ENCODE peak calls at places on chromosomes 12 and 14, in four cellular contexts. One of them, this sample, is unnamed. For H3K36me3, the result is how much of the 10 kb centered on the place peaks cover.

GRCh38 chr12:15774819-15775218 is 14.4 kb downstream of the EPS8 start:
- DNase-seq in gastrocnemius medialis: no peak
- DNase-seq in mesenchymal stem cell: no peak
- DNase-seq in testis: no peak
- DNase-seq in this sample: no peak

GRCh38 chr12:58703911-58704310 is 216.4 kb downstream of the LRIG3 start:
- DNase-seq in testis: no peak
- DNase-seq in gastrocnemius medialis: no peak
- DNase-seq in mesenchymal stem cell: no peak
- DNase-seq in this sample: no peak

GRCh38 chr12:11779286-11779685 is 129.8 kb downstream of the ETV6 start:
- DNase-seq in mesenchymal stem cell: peak
- DNase-seq in testis: no peak
- DNase-seq in gastrocnemius medialis: no peak
- DNase-seq in this sample: no peak

GRCh38 chr12:78157199-78157598 is 326.5 kb downstream of the NAV3 start:
- DNase-seq in testis: no peak
- DNase-seq in gastrocnemius medialis: no peak
- DNase-seq in mesenchymal stem cell: peak
- DNase-seq in this sample: no peak

GRCh38 chr12:67299526-67299925 is 30.4 kb downstream of the CAND1 start:
- DNase-seq in testis: no peak
- DNase-seq in gastrocnemius medialis: no peak
- DNase-seq in mesenchymal stem cell: no peak
- DNase-seq in this sample: no peak

GRCh38 chr12:109524466-109525278 is 47.2 kb downstream of the UBE3B start:
- DNase-seq in gastrocnemius medialis: no peak
- DNase-seq in mesenchymal stem cell: no peak
- DNase-seq in testis: no peak
- DNase-seq in this sample: peak

GRCh38 chr12:389138-390096 is at the start of gene KDM5A:
- DNase-seq in gastrocnemius medialis: peak
- DNase-seq in mesenchymal stem cell: peak
- DNase-seq in testis: peak
- DNase-seq in this sample: peak

GRCh38 chr12:109730306-109731145 is 16.9 kb downstream of the FAM222A start:
- DNase-seq in mesenchymal stem cell: no peak
- DNase-seq in gastrocnemius medialis: no peak
- DNase-seq in testis: no peak
- DNase-seq in this sample: no peak

GRCh38 chr12:106139422-106140141 is 828 bp upstream of the NUAK1 start:
- DNase-seq in testis: peak
- DNase-seq in mesenchymal stem cell: peak
- DNase-seq in gastrocnemius medialis: peak
- DNase-seq in this sample: peak

GRCh38 chr12:105622846-105623245 is 292.4 kb downstream of the C12orf75 start:
- DNase-seq in gastrocnemius medialis: no peak
- DNase-seq in testis: no peak
- DNase-seq in mesenchymal stem cell: no peak
- DNase-seq in this sample: no peak

GRCh38 chr12:71186571-71187288 is 28.9 kb upstream of the TSPAN8 start:
- DNase-seq in gastrocnemius medialis: no peak
- DNase-seq in testis: no peak
- DNase-seq in mesenchymal stem cell: no peak
- DNase-seq in this sample: no peak

GRCh38 chr14:80572666-80573065 is 361.4 kb upstream of the DIO2 start:
- DNase-seq in mesenchymal stem cell: no peak
- DNase-seq in testis: no peak
- DNase-seq in gastrocnemius medialis: no peak
- DNase-seq in this sample: no peak

GRCh38 chr14:71754422-71755095 is 177.7 kb upstream of the RGS6 start:
- DNase-seq in mesenchymal stem cell: no peak
- DNase-seq in testis: no peak
- DNase-seq in gastrocnemius medialis: no peak
- DNase-seq in this sample: peak

GRCh38 chr12:27186240-27186839 is 57.7 kb upstream of the STK38L start:
- DNase-seq in gastrocnemius medialis: no peak
- DNase-seq in testis: no peak
- DNase-seq in mesenchymal stem cell: peak
- DNase-seq in this sample: no peak

GRCh38 chr12:82745062-82745461 is 58.4 kb downstream of the TMTC2 start:
- DNase-seq in testis: no peak
- DNase-seq in gastrocnemius medialis: no peak
- DNase-seq in mesenchymal stem cell: no peak
- DNase-seq in this sample: no peak

GRCh38 chr12:94707892-94708291 is 57.5 kb upstream of the TMCC3 start:
- DNase-seq in mesenchymal stem cell: peak
- DNase-seq in gastrocnemius medialis: no peak
- DNase-seq in testis: peak
- DNase-seq in this sample: no peak

GRCh38 chr12:62934799-62935674 is at the start of gene PPM1H:
- DNase-seq in gastrocnemius medialis: peak
- DNase-seq in mesenchymal stem cell: peak
- DNase-seq in testis: peak
- DNase-seq in this sample: peak

GRCh38 chr12:55850893-55851292 is 8.2 kb upstream of the MMP19 start:
- DNase-seq in gastrocnemius medialis: no peak
- DNase-seq in mesenchymal stem cell: peak
- DNase-seq in testis: no peak
- DNase-seq in this sample: no peak

GRCh38 chr12:65217127-65217526 is 47.7 kb downstream of the LEMD3 start:
- DNase-seq in mesenchymal stem cell: peak
- DNase-seq in testis: no peak
- DNase-seq in gastrocnemius medialis: no peak
- DNase-seq in this sample: no peak

GRCh38 chr12:46453428-46453827 is 80.9 kb upstream of the SLC38A2 start:
- DNase-seq in mesenchymal stem cell: no peak
- DNase-seq in gastrocnemius medialis: no peak
- DNase-seq in testis: no peak
- DNase-seq in this sample: no peak

GRCh38 chr12:64025174-64025958 is 180.9 kb downstream of the SRGAP1 start:
- DNase-seq in gastrocnemius medialis: no peak
- DNase-seq in testis: peak
- DNase-seq in mesenchymal stem cell: no peak
- DNase-seq in this sample: no peak

GRCh38 chr14:98957211-98958047 is 314.6 kb downstream of the BCL11B start:
- DNase-seq in mesenchymal stem cell: no peak
- DNase-seq in gastrocnemius medialis: peak
- DNase-seq in testis: peak
- DNase-seq in this sample: peak

GRCh38 chr12:21428241-21428640 is 9.2 kb upstream of the PYROXD1 start:
- DNase-seq in gastrocnemius medialis: no peak
- DNase-seq in testis: no peak
- DNase-seq in mesenchymal stem cell: peak
- DNase-seq in this sample: no peak

GRCh38 chr12:12333980-12334709 is 15.9 kb downstream of the MANSC1 start:
- DNase-seq in mesenchymal stem cell: peak
- DNase-seq in gastrocnemius medialis: no peak
- DNase-seq in testis: peak
- DNase-seq in this sample: peak

GRCh38 chr12:81797100-81797499 is 38.0 kb upstream of the PPFIA2 start:
- DNase-seq in mesenchymal stem cell: peak
- DNase-seq in gastrocnemius medialis: no peak
- DNase-seq in testis: no peak
- DNase-seq in this sample: no peak

GRCh38 chr12:120766569-120766965 is 40.9 kb downstream of the ACADS start:
- DNase-seq in testis: no peak
- DNase-seq in mesenchymal stem cell: no peak
- DNase-seq in gastrocnemius medialis: no peak
- DNase-seq in this sample: peak
- H3K36me3 ChIP-seq in testis: under half
- H3K36me3 ChIP-seq in mesenchymal stem cell: under half
- H3K36me3 ChIP-seq in gastrocnemius medialis: under half
- H3K36me3 ChIP-seq in this sample: under half

DNA sequence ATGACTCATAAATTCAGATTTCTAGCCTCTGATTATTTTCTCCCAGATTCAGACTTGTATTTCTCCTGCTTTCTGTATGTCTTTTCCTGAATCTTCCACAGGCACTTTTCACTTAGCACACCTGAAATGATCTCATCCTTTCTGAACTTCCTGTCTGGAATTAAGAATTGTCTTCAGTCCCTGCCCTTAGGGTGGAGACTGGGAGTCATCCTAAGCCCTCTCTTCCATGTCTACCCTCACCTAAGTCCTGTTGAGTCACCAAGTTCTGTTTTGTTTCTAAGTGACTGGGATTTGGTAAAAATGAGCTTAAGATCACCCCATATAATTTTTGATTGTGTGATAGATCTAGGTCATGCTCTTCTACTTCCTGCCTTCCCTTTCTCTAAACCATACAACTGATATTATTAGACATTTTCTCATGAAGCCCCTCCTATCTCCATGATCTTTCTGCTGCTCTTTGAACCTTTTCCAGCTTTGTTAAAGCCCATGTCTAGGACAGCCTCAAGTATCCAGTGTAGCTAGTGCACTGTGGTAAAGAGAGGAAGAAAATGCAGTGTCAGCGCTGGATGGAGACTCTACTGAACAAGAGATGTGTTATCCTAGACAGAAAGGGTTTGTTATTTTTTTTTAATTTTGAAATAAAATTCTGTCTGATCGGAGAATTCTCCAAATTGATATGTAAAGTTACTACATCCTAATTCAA is 13.2 kb downstream of the AKAP6 start:
- DNase-seq in testis: no peak
- DNase-seq in gastrocnemius medialis: no peak
- DNase-seq in mesenchymal stem cell: no peak
- DNase-seq in this sample: no peak
- H3K4me3 ChIP-seq in testis: no peak
- H3K4me3 ChIP-seq in gastrocnemius medialis: no peak
- H3K4me3 ChIP-seq in mesenchymal stem cell: no peak
- H3K4me3 ChIP-seq in this sample: no peak

GRCh38 chr12:6569312-6569711 is 1.2 kb upstream of the NOP2 start:
- DNase-seq in mesenchymal stem cell: no peak
- DNase-seq in testis: peak
- DNase-seq in gastrocnemius medialis: no peak
- DNase-seq in this sample: no peak
- H3K36me3 ChIP-seq in mesenchymal stem cell: half or more
- H3K36me3 ChIP-seq in testis: under half
- H3K36me3 ChIP-seq in gastrocnemius medialis: half or more
- H3K36me3 ChIP-seq in this sample: under half

GRCh38 chr14:104824353-104824997 is 23.6 kb downstream of the ZBTB42 start:
- DNase-seq in gastrocnemius medialis: no peak
- DNase-seq in mesenchymal stem cell: no peak
- DNase-seq in testis: no peak
- DNase-seq in this sample: no peak

GRCh38 chr14:104830781-104831180 is 29.9 kb downstream of the ZBTB42 start:
- DNase-seq in mesenchymal stem cell: no peak
- DNase-seq in gastrocnemius medialis: no peak
- DNase-seq in testis: no peak
- DNase-seq in this sample: peak

GRCh38 chr14:104826197-104826857 is 25.4 kb downstream of the ZBTB42 start:
- DNase-seq in gastrocnemius medialis: peak
- DNase-seq in mesenchymal stem cell: peak
- DNase-seq in testis: peak
- DNase-seq in this sample: peak

GRCh38 chr14:104826858-104827172 is 25.9 kb downstream of the ZBTB42 start:
- DNase-seq in mesenchymal stem cell: no peak
- DNase-seq in testis: no peak
- DNase-seq in gastrocnemius medialis: no peak
- DNase-seq in this sample: no peak

GRCh38 chr14:104827173-104828055 is 26.5 kb downstream of the ZBTB42 start:
- DNase-seq in testis: peak
- DNase-seq in gastrocnemius medialis: no peak
- DNase-seq in mesenchymal stem cell: peak
- DNase-seq in this sample: peak
- H3K4me3 ChIP-seq in testis: peak
- H3K4me3 ChIP-seq in gastrocnemius medialis: peak
- H3K4me3 ChIP-seq in mesenchymal stem cell: peak
- H3K4me3 ChIP-seq in this sample: peak

DNA sequence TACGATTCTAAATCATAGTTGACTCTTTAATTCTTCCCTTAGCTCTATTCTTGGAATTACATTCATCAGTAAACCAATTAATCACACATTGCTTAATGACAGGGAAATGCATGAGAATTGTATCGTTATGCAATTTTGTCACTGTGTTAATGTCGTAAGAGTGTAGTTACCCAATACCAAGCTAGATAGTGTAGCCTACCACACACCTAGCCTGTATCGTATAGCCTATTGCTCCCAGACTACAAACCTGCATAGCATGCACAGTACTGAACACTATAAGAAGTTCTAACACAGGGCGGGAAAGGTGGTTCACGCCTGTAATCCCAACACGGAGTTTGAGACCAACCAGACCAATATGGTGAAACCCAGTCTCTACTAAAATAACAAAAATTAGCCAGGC is 24.7 kb downstream of the HNRNPC start:
- DNase-seq in mesenchymal stem cell: peak
- DNase-seq in gastrocnemius medialis: no peak
- DNase-seq in testis: no peak
- DNase-seq in this sample: no peak
- H3K36me3 ChIP-seq in mesenchymal stem cell: under half
- H3K36me3 ChIP-seq in gastrocnemius medialis: under half
- H3K36me3 ChIP-seq in testis: under half
- H3K36me3 ChIP-seq in this sample: under half

DNA sequence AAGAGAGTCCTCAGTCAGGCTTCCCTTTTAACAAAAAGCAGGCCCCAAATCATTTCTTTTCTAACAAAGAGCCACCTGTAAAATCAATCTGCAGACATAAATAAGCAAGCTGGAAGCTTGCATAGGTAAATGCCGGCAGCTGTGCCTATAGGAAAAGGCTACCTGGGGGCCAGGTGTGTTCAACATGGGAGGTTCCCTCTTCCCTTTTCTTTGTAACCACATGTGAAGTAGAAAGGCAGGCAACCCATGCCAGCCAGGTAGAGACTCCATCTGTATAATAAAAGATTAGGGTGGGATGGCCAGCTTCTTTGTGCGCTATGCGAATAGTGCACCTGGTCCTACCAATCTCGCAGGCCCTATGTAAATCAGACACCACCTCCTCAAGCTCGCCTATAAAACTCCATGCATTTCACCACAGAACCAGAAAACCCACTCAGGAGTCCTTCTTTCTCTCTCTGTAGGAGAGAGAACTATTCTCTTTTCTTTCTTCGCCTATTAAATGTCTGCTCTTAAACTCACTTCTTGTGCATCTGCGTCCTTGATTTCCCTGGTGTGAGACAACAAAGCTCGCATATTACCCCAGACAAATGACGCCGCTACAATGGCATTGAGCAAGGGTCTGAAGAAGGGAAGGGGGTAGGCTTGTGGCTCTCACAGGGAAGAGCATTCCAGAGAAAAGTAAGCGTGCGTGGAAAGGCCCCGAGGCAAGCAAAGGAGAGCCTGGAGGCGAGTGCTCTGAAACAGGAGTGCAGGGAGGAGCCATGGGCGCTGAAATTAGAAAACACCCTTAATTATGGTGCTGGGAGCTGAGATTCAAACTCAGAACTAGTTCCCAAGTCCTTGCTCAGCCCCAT is 67.2 kb downstream of the TTC9 start:
- DNase-seq in mesenchymal stem cell: no peak
- DNase-seq in testis: no peak
- DNase-seq in gastrocnemius medialis: no peak
- DNase-seq in this sample: no peak
- H3K4me3 ChIP-seq in mesenchymal stem cell: no peak
- H3K4me3 ChIP-seq in testis: no peak
- H3K4me3 ChIP-seq in gastrocnemius medialis: no peak
- H3K4me3 ChIP-seq in this sample: no peak

GRCh38 chr14:91293281-91293680 is 48.8 kb upstream of the GPR68 start:
- DNase-seq in mesenchymal stem cell: no peak
- DNase-seq in testis: no peak
- DNase-seq in gastrocnemius medialis: no peak
- DNase-seq in this sample: peak
- H3K36me3 ChIP-seq in mesenchymal stem cell: under half
- H3K36me3 ChIP-seq in testis: under half
- H3K36me3 ChIP-seq in gastrocnemius medialis: under half
- H3K36me3 ChIP-seq in this sample: under half

This sample was measured in H7.